ENCODE peak calls at places on chromosomes 13 and 19, in eight cellular contexts. Y is IMR-90, N is body of pancreas, M is upper lobe of left lung, B is transverse colon, K is endothelial cell of umbilical vein, H is stomach, O is sigmoid colon. U is an unnamed sample. For H3K4me1, the result is how much of the 10 kb centered on the place peaks cover.

GRCh38 chr19:31276831-31277230 is 72.4 kb downstream of the TSHZ3 start:
- DNase-seq in Y (no peak), N (no peak), M (no peak), B (no peak), K (no peak), H (no peak), O (peak), U (no peak)

GRCh38 chr19:37551123-37551993 is 43.2 kb downstream of the ZNF571 start:
- DNase-seq in Y (peak), N (no peak), M (no peak), B (peak), K (peak), H (no peak), O (no peak), U (no peak)

GRCh38 chr13:30026093-30026492 is 175.7 kb upstream of the UBL3 start:
- DNase-seq in Y (peak), N (no peak), M (no peak), B (no peak), K (peak), H (no peak), O (no peak), U (no peak)

GRCh38 chr19:632228-633067 is 889 bp downstream of the POLRMT start:
- DNase-seq in Y (peak), N (no peak), M (peak), B (peak), K (peak), H (no peak), O (no peak), U (no peak)

GRCh38 chr19:18357041-18357440 is 16.6 kb downstream of the PGPEP1 start:
- DNase-seq in Y (no peak), N (no peak), M (no peak), B (no peak), K (no peak), H (no peak), O (no peak), U (no peak)

GRCh38 chr19:34711890-34712289 is 22.2 kb upstream of the ZNF181 start:
- DNase-seq in Y (no peak), N (no peak), M (no peak), B (no peak), K (no peak), H (no peak), O (no peak), U (no peak)

GRCh38 chr19:35153701-35154534 is 617 bp upstream of the FXYD5 start:
- DNase-seq in Y (no peak), N (peak), M (peak), B (peak), K (peak), H (peak), O (peak), U (no peak)

GRCh38 chr19:18401580-18402112 is 4.2 kb upstream of the LRRC25 start:
- DNase-seq in Y (peak), N (no peak), M (peak), B (peak), K (no peak), H (no peak), O (peak), U (no peak)

GRCh38 chr13:48591889-48592725 is 59.2 kb upstream of the RCBTB2 start:
- DNase-seq in Y (no peak), N (no peak), M (no peak), B (no peak), K (no peak), H (no peak), O (no peak), U (no peak)

GRCh38 chr13:98511435-98511834 is 65.5 kb downstream of the STK24 start:
- DNase-seq in Y (no peak), N (no peak), M (no peak), B (no peak), K (no peak), H (no peak), O (no peak), U (no peak)

GRCh38 chr13:21079761-21080730 is 18.7 kb upstream of the LATS2 start:
- DNase-seq in Y (peak), N (peak), M (no peak), B (no peak), K (peak), H (no peak), O (no peak), U (no peak)

GRCh38 chr19:53881482-53882390 is at the start of gene PRKCG:
- DNase-seq in Y (no peak), N (peak), M (peak), B (peak), K (no peak), H (peak), O (no peak), U (no peak)

GRCh38 chr13:97391201-97391600 is 42.8 kb upstream of the RAP2A start:
- DNase-seq in Y (peak), N (no peak), M (no peak), B (no peak), K (no peak), H (no peak), O (no peak), U (no peak)

GRCh38 chr19:50549927-50550593 is 18.2 kb downstream of the LRRC4B start:
- DNase-seq in Y (no peak), N (no peak), M (no peak), B (no peak), K (no peak), H (no peak), O (no peak), U (no peak)

GRCh38 chr13:109678459-109678858 is 107.9 kb downstream of the IRS2 start:
- DNase-seq in Y (no peak), N (no peak), M (no peak), B (no peak), K (no peak), H (no peak), O (no peak), U (no peak)

GRCh38 chr19:18112989-18113478 is 15.5 kb downstream of the MAST3 start:
- DNase-seq in Y (peak), N (peak), M (peak), B (peak), K (peak), H (peak), O (peak), U (no peak)

GRCh38 chr13:77928909-77929308 is 10.3 kb upstream of the EDNRB start:
- DNase-seq in Y (no peak), N (no peak), M (no peak), B (no peak), K (peak), H (no peak), O (no peak), U (no peak)

GRCh38 chr19:29542776-29543175 is 17.0 kb downstream of the VSTM2B start:
- DNase-seq in Y (no peak), N (no peak), M (peak), B (no peak), K (no peak), H (no peak), O (peak), U (no peak)

GRCh38 chr19:43674630-43674982 is 4.6 kb upstream of the PLAUR start:
- DNase-seq in Y (peak), N (no peak), M (no peak), B (no peak), K (no peak), H (no peak), O (no peak), U (no peak)

GRCh38 chr13:65789815-65790214 is 1440.3 kb downstream of the PCDH9 start:
- DNase-seq in Y (peak), N (no peak), M (no peak), B (no peak), K (no peak), H (no peak), O (no peak), U (no peak)

GRCh38 chr13:114151565-114152284 is 19.3 kb upstream of the RASA3 start:
- DNase-seq in Y (no peak), N (peak), M (peak), B (peak), K (no peak), H (peak), O (no peak), U (no peak)

GRCh38 chr19:12885749-12886706 is 973 bp downstream of the KLF1 start:
- DNase-seq in Y (no peak), N (no peak), M (no peak), B (no peak), K (no peak), H (no peak), O (no peak), U (no peak)

GRCh38 chr13:30266751-30267150 is 40.6 kb downstream of the KATNAL1 start:
- DNase-seq in Y (no peak), N (no peak), M (no peak), B (no peak), K (no peak), H (no peak), O (no peak), U (no peak)

GRCh38 chr19:33406521-33407139 is 33.1 kb downstream of the CEBPG start:
- DNase-seq in Y (peak), N (peak), M (peak), B (peak), K (peak), H (peak), O (peak), U (no peak)

GRCh38 chr19:1182727-1183126 is 8.7 kb upstream of the SBNO2 start:
- DNase-seq in Y (no peak), N (no peak), M (no peak), B (no peak), K (no peak), H (no peak), O (no peak), U (no peak)

DNA sequence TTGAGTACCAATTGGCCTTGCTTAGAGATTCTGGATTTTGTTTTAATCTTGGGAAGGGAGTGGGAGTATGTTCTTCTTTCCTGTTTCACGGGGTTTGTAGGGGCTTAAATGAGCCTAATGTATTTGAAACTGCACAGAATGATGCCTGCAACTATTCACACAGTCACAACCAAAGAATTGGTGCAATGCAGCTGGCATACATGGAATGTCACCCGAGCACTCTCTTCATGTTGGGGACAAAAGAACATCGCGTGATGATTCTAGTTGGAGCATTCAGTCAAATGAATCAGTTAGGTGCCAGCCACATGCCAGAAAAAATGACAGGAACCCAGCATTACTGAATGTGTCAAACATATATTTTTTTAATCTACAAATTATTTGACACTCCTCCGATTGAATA is 22.1 kb downstream of the STARD13 start:
- DNase-seq in Y (no peak), N (no peak), M (no peak), B (no peak), K (no peak), H (no peak), O (no peak), U (no peak)
- H3K4me1 ChIP-seq in Y (half or more), N (half or more), M (half or more), B (under half), K (under half), H (half or more), O (half or more), U (half or more)

DNA sequence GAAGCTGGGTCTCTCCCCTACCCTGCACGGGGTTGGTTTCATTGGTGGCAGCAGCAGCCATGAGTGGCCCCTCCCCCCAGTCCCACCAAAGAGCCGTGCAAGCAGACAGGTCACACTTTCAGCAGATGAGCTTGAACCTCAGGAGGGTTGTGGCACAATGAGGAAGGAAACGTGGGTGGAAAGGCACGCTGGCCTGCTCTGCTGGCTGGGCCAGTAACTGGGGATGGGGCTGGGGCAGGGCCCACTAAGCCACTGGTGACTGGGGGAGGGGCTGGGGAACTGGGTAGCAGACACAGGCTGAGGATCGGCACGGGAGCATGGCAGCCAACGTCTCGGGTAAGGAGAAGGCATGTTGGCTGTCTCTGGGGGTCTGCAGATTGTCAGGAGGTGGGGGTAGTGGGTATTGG is at the start of gene P2RY11:
- DNase-seq in Y (no peak), N (no peak), M (no peak), B (peak), K (no peak), H (no peak), O (no peak), U (peak)
- TF ChIP-seq POLR2A in Y (no peak), N (no peak), M (no peak), B (no peak), K (no peak), H (no peak), O (no peak), U (no peak)

GRCh38 chr19:5880196-5880595 is 9.9 kb upstream of the FUT5 start:
- DNase-seq in Y (no peak), N (no peak), M (no peak), B (no peak), K (no peak), H (no peak), O (no peak), U (no peak)
- H3K27ac ChIP-seq in Y (no peak), N (no peak), M (no peak), B (peak), K (no peak), H (peak), O (peak), U (no peak)

DNA sequence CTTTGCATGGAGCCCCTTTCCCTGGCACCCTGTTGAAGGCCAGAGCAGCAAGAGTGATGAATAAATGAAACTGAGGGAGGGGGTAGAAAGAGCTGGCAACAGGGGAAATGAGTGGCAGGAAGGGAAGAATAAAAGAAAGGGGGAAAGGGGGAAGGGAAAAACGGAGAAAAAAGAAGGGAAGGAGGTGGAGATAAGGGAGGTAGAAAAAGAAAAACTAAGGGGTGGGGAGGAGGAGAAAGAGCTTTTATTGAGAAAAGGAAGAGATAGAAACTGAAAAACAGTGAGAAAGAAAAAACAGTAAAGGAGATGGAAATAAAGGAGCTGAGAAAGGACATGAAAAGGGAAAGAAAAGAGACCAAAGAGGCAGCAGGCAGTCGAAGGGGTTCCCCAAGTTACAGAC is 42.1 kb downstream of the DEDD2 start:
- DNase-seq in Y (no peak), N (no peak), M (no peak), B (no peak), K (no peak), H (no peak), O (no peak), U (no peak)
- H3K4me1 ChIP-seq in Y (under half), N (under half), M (under half), B (under half), K (under half), H (under half), O (under half), U (under half)

GRCh38 chr19:39475748-39476147 is 4.9 kb upstream of the TIMM50 start:
- DNase-seq in Y (no peak), N (no peak), M (no peak), B (no peak), K (no peak), H (no peak), O (no peak), U (no peak)
- TF ChIP-seq POLR2A in Y (no peak), N (no peak), M (no peak), B (no peak), K (no peak), H (no peak), O (no peak), U (no peak)

GRCh38 chr13:40618581-40619478 is 47.6 kb downstream of the FOXO1 start:
- DNase-seq in Y (no peak), N (no peak), M (no peak), B (no peak), K (no peak), H (no peak), O (no peak), U (no peak)
- H3K27ac ChIP-seq in Y (no peak), N (no peak), M (no peak), B (no peak), K (no peak), H (no peak), O (no peak), U (no peak)

U was measured in vagina.